ENCODE peak calls at places on chromosomes 4 and X, in nine cellular contexts. One of them, this sample, is unnamed.

GRCh38 chrX:122512561-122513072 is 671.5 kb upstream of the GRIA3 start:
- DNase-seq in mesenchymal stem cell: no peak
- DNase-seq in body of pancreas: no peak
- DNase-seq in psoas muscle: no peak
- DNase-seq in prostate gland: no peak
- DNase-seq in heart left ventricle: no peak
- DNase-seq in right atrium auricular region: no peak
- DNase-seq in adipocyte: peak; percentile 44
- DNase-seq in uterus: no peak
- DNase-seq in this sample: no peak

GRCh38 chrX:20026278-20026677 is 35.4 kb upstream of the BCLAF3 start:
- DNase-seq in mesenchymal stem cell: peak; percentile 39
- DNase-seq in body of pancreas: no peak
- DNase-seq in psoas muscle: no peak
- DNase-seq in prostate gland: no peak
- DNase-seq in heart left ventricle: no peak
- DNase-seq in right atrium auricular region: no peak
- DNase-seq in adipocyte: peak; percentile 59
- DNase-seq in uterus: no peak
- DNase-seq in this sample: no peak

GRCh38 chrX:13670197-13670596 is 17.3 kb downstream of the TCEANC start:
- DNase-seq in mesenchymal stem cell: no peak
- DNase-seq in body of pancreas: no peak
- DNase-seq in psoas muscle: no peak
- DNase-seq in prostate gland: no peak
- DNase-seq in heart left ventricle: no peak
- DNase-seq in right atrium auricular region: no peak
- DNase-seq in adipocyte: no peak
- DNase-seq in uterus: no peak
- DNase-seq in this sample: no peak

GRCh38 chr4:140085062-140085622 is 68.8 kb downstream of the MAML3 start:
- DNase-seq in mesenchymal stem cell: peak; percentile 87
- DNase-seq in body of pancreas: no peak
- DNase-seq in psoas muscle: no peak
- DNase-seq in prostate gland: no peak
- DNase-seq in heart left ventricle: no peak
- DNase-seq in right atrium auricular region: no peak
- DNase-seq in adipocyte: no peak
- DNase-seq in uterus: no peak
- DNase-seq in this sample: no peak

GRCh38 chr4:171947389-171947788 is 134.2 kb downstream of the GALNTL6 start:
- DNase-seq in mesenchymal stem cell: no peak
- DNase-seq in body of pancreas: no peak
- DNase-seq in psoas muscle: no peak
- DNase-seq in prostate gland: no peak
- DNase-seq in heart left ventricle: no peak
- DNase-seq in right atrium auricular region: no peak
- DNase-seq in adipocyte: no peak
- DNase-seq in uterus: no peak
- DNase-seq in this sample: no peak

GRCh38 chr4:137892134-137892533 is 350.0 kb downstream of the SLC7A11 start:
- DNase-seq in mesenchymal stem cell: peak; percentile 54
- DNase-seq in body of pancreas: no peak
- DNase-seq in psoas muscle: no peak
- DNase-seq in prostate gland: no peak
- DNase-seq in heart left ventricle: no peak
- DNase-seq in right atrium auricular region: no peak
- DNase-seq in adipocyte: peak; percentile 95
- DNase-seq in uterus: no peak
- DNase-seq in this sample: no peak

GRCh38 chr4:97911236-97911906 is 231.9 kb downstream of the STPG2 start:
- DNase-seq in mesenchymal stem cell: no peak
- DNase-seq in body of pancreas: no peak
- DNase-seq in psoas muscle: no peak
- DNase-seq in prostate gland: no peak
- DNase-seq in heart left ventricle: no peak
- DNase-seq in right atrium auricular region: no peak
- DNase-seq in adipocyte: no peak
- DNase-seq in uterus: no peak
- DNase-seq in this sample: no peak

GRCh38 chr4:108559067-108559793 is 61.1 kb upstream of the RPL34 start:
- DNase-seq in mesenchymal stem cell: peak; percentile 5
- DNase-seq in body of pancreas: no peak
- DNase-seq in psoas muscle: no peak
- DNase-seq in prostate gland: no peak
- DNase-seq in heart left ventricle: no peak
- DNase-seq in right atrium auricular region: no peak
- DNase-seq in adipocyte: peak; percentile 31
- DNase-seq in uterus: no peak
- DNase-seq in this sample: no peak

GRCh38 chr4:67573193-67573592 is 14.7 kb downstream of the STAP1 start:
- DNase-seq in mesenchymal stem cell: no peak
- DNase-seq in body of pancreas: no peak
- DNase-seq in psoas muscle: no peak
- DNase-seq in prostate gland: no peak
- DNase-seq in heart left ventricle: no peak
- DNase-seq in right atrium auricular region: no peak
- DNase-seq in adipocyte: no peak
- DNase-seq in uterus: no peak
- DNase-seq in this sample: no peak

GRCh38 chr4:101994247-101994775 is 203.8 kb downstream of the BANK1 start:
- DNase-seq in mesenchymal stem cell: no peak
- DNase-seq in body of pancreas: no peak
- DNase-seq in psoas muscle: no peak
- DNase-seq in prostate gland: no peak
- DNase-seq in heart left ventricle: no peak
- DNase-seq in right atrium auricular region: no peak
- DNase-seq in adipocyte: no peak
- DNase-seq in uterus: no peak
- DNase-seq in this sample: no peak

GRCh38 chrX:72712094-72712755 is 1.9 kb downstream of the PHKA1 start:
- DNase-seq in mesenchymal stem cell: peak; percentile 30
- DNase-seq in body of pancreas: no peak
- DNase-seq in psoas muscle: no peak
- DNase-seq in prostate gland: no peak
- DNase-seq in heart left ventricle: no peak
- DNase-seq in right atrium auricular region: no peak
- DNase-seq in adipocyte: peak; percentile 50
- DNase-seq in uterus: no peak
- DNase-seq in this sample: no peak

GRCh38 chr4:25790024-25790423 is 72.8 kb downstream of the SEL1L3 start:
- DNase-seq in mesenchymal stem cell: no peak
- DNase-seq in body of pancreas: no peak
- DNase-seq in psoas muscle: no peak
- DNase-seq in prostate gland: no peak
- DNase-seq in heart left ventricle: no peak
- DNase-seq in right atrium auricular region: no peak
- DNase-seq in adipocyte: no peak
- DNase-seq in uterus: no peak
- DNase-seq in this sample: no peak

GRCh38 chrX:50100188-50100587 is 100.6 kb downstream of the AKAP4 start:
- DNase-seq in mesenchymal stem cell: peak; percentile 16
- DNase-seq in body of pancreas: no peak
- DNase-seq in psoas muscle: no peak
- DNase-seq in prostate gland: no peak
- DNase-seq in heart left ventricle: no peak
- DNase-seq in right atrium auricular region: no peak
- DNase-seq in adipocyte: peak; percentile 20
- DNase-seq in uterus: no peak
- DNase-seq in this sample: no peak

GRCh38 chr4:10006236-10006603 is 15.1 kb downstream of the SLC2A9 start:
- DNase-seq in mesenchymal stem cell: no peak
- DNase-seq in body of pancreas: peak; percentile 68
- DNase-seq in psoas muscle: no peak
- DNase-seq in prostate gland: peak; percentile 92
- DNase-seq in heart left ventricle: no peak
- DNase-seq in right atrium auricular region: no peak
- DNase-seq in adipocyte: peak; percentile 49
- DNase-seq in uterus: no peak
- DNase-seq in this sample: peak; percentile 85

GRCh38 chrX:10582215-10582733 is 38.1 kb downstream of the MID1 start:
- DNase-seq in mesenchymal stem cell: no peak
- DNase-seq in body of pancreas: no peak
- DNase-seq in psoas muscle: no peak
- DNase-seq in prostate gland: no peak
- DNase-seq in heart left ventricle: no peak
- DNase-seq in right atrium auricular region: no peak
- DNase-seq in adipocyte: no peak
- DNase-seq in uterus: no peak
- DNase-seq in this sample: no peak

GRCh38 chr4:112823631-112824030 is 186.7 kb downstream of the LARP7 start:
- DNase-seq in mesenchymal stem cell: no peak
- DNase-seq in body of pancreas: no peak
- DNase-seq in psoas muscle: no peak
- DNase-seq in prostate gland: no peak
- DNase-seq in heart left ventricle: no peak
- DNase-seq in right atrium auricular region: no peak
- DNase-seq in adipocyte: no peak
- DNase-seq in uterus: no peak
- DNase-seq in this sample: no peak
- H3K9me3 ChIP-seq in mesenchymal stem cell: no peaks in the 10 kb centered on the region
- H3K9me3 ChIP-seq in body of pancreas: no peaks in the 10 kb centered on the region
- H3K9me3 ChIP-seq in psoas muscle: no peaks in the 10 kb centered on the region
- H3K9me3 ChIP-seq in prostate gland: no peaks in the 10 kb centered on the region
- H3K9me3 ChIP-seq in heart left ventricle: no peaks in the 10 kb centered on the region
- H3K9me3 ChIP-seq in right atrium auricular region: no peaks in the 10 kb centered on the region
- H3K9me3 ChIP-seq in adipocyte: no peaks in the 10 kb centered on the region
- H3K9me3 ChIP-seq in uterus: no peaks in the 10 kb centered on the region
- H3K9me3 ChIP-seq in this sample: no peaks in the 10 kb centered on the region

DNA sequence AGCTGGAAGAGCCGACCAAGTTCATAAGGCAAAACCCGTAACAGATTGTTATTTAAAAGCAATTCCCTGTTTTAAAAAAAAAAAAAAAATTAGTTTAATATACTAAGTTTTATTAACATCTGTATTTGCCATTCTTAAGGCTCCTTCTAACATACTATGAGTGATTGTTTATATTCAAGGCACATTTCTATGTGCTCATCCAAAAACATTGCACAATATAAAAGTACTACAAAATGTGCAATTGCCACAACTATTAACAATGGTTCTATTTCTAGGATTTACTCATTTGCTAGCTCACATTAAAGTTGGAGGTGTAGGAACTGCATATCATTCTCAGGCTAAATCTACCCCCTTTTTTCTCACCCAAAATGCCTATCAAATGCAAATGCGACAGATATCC is 46.1 kb downstream of the CNOT6L start:
- DNase-seq in mesenchymal stem cell: peak; percentile 36
- DNase-seq in body of pancreas: no peak
- DNase-seq in psoas muscle: no peak
- DNase-seq in prostate gland: no peak
- DNase-seq in heart left ventricle: no peak
- DNase-seq in right atrium auricular region: no peak
- DNase-seq in adipocyte: peak; percentile 39
- DNase-seq in uterus: no peak
- DNase-seq in this sample: no peak
- H3K9me3 ChIP-seq in mesenchymal stem cell: no peaks in the 10 kb centered on the region
- H3K9me3 ChIP-seq in body of pancreas: no peaks in the 10 kb centered on the region
- H3K9me3 ChIP-seq in psoas muscle: no peaks in the 10 kb centered on the region
- H3K9me3 ChIP-seq in prostate gland: no peaks in the 10 kb centered on the region
- H3K9me3 ChIP-seq in heart left ventricle: no peaks in the 10 kb centered on the region
- H3K9me3 ChIP-seq in right atrium auricular region: no peaks in the 10 kb centered on the region
- H3K9me3 ChIP-seq in adipocyte: no peaks in the 10 kb centered on the region
- H3K9me3 ChIP-seq in uterus: no peaks in the 10 kb centered on the region
- H3K9me3 ChIP-seq in this sample: no peaks in the 10 kb centered on the region

GRCh38 chr4:18954538-18954937 is 933.0 kb upstream of the LCORL start:
- DNase-seq in mesenchymal stem cell: no peak
- DNase-seq in body of pancreas: no peak
- DNase-seq in psoas muscle: no peak
- DNase-seq in prostate gland: no peak
- DNase-seq in heart left ventricle: no peak
- DNase-seq in right atrium auricular region: no peak
- DNase-seq in adipocyte: no peak
- DNase-seq in uterus: no peak
- DNase-seq in this sample: no peak
- H3K9me3 ChIP-seq in mesenchymal stem cell: peaks cover 16% of the 10 kb centered on the region
- H3K9me3 ChIP-seq in body of pancreas: no peaks in the 10 kb centered on the region
- H3K9me3 ChIP-seq in psoas muscle: no peaks in the 10 kb centered on the region
- H3K9me3 ChIP-seq in prostate gland: no peaks in the 10 kb centered on the region
- H3K9me3 ChIP-seq in heart left ventricle: no peaks in the 10 kb centered on the region
- H3K9me3 ChIP-seq in right atrium auricular region: no peaks in the 10 kb centered on the region
- H3K9me3 ChIP-seq in adipocyte: no peaks in the 10 kb centered on the region
- H3K9me3 ChIP-seq in uterus: no peaks in the 10 kb centered on the region
- H3K9me3 ChIP-seq in this sample: no peaks in the 10 kb centered on the region

GRCh38 chr4:14387647-14388046 is 614.6 kb upstream of the CPEB2 start:
- DNase-seq in mesenchymal stem cell: no peak
- DNase-seq in body of pancreas: no peak
- DNase-seq in psoas muscle: no peak
- DNase-seq in prostate gland: no peak
- DNase-seq in heart left ventricle: no peak
- DNase-seq in right atrium auricular region: no peak
- DNase-seq in adipocyte: no peak
- DNase-seq in uterus: no peak
- DNase-seq in this sample: no peak

GRCh38 chr4:14386196-14386595 is 616.1 kb upstream of the CPEB2 start:
- DNase-seq in mesenchymal stem cell: no peak
- DNase-seq in body of pancreas: no peak
- DNase-seq in psoas muscle: no peak
- DNase-seq in prostate gland: no peak
- DNase-seq in heart left ventricle: no peak
- DNase-seq in right atrium auricular region: no peak
- DNase-seq in adipocyte: no peak
- DNase-seq in uterus: no peak
- DNase-seq in this sample: no peak

GRCh38 chr4:14379148-14379547 is 623.1 kb upstream of the CPEB2 start:
- DNase-seq in mesenchymal stem cell: peak; percentile 1
- DNase-seq in body of pancreas: no peak
- DNase-seq in psoas muscle: no peak
- DNase-seq in prostate gland: no peak
- DNase-seq in heart left ventricle: no peak
- DNase-seq in right atrium auricular region: no peak
- DNase-seq in adipocyte: no peak
- DNase-seq in uterus: no peak
- DNase-seq in this sample: no peak

GRCh38 chr4:14383652-14384051 is 618.6 kb upstream of the CPEB2 start:
- DNase-seq in mesenchymal stem cell: no peak
- DNase-seq in body of pancreas: no peak
- DNase-seq in psoas muscle: no peak
- DNase-seq in prostate gland: no peak
- DNase-seq in heart left ventricle: no peak
- DNase-seq in right atrium auricular region: no peak
- DNase-seq in adipocyte: no peak
- DNase-seq in uterus: no peak
- DNase-seq in this sample: no peak

GRCh38 chr4:14384824-14385223 is 617.5 kb upstream of the CPEB2 start:
- DNase-seq in mesenchymal stem cell: no peak
- DNase-seq in body of pancreas: no peak
- DNase-seq in psoas muscle: no peak
- DNase-seq in prostate gland: no peak
- DNase-seq in heart left ventricle: no peak
- DNase-seq in right atrium auricular region: no peak
- DNase-seq in adipocyte: no peak
- DNase-seq in uterus: no peak
- DNase-seq in this sample: no peak
- H3K9me3 ChIP-seq in mesenchymal stem cell: no peaks in the 10 kb centered on the region
- H3K9me3 ChIP-seq in body of pancreas: no peaks in the 10 kb centered on the region
- H3K9me3 ChIP-seq in psoas muscle: no peaks in the 10 kb centered on the region
- H3K9me3 ChIP-seq in prostate gland: no peaks in the 10 kb centered on the region
- H3K9me3 ChIP-seq in heart left ventricle: no peaks in the 10 kb centered on the region
- H3K9me3 ChIP-seq in right atrium auricular region: no peaks in the 10 kb centered on the region
- H3K9me3 ChIP-seq in adipocyte: no peaks in the 10 kb centered on the region
- H3K9me3 ChIP-seq in uterus: no peaks in the 10 kb centered on the region
- H3K9me3 ChIP-seq in this sample: no peaks in the 10 kb centered on the region